ENCODE peak calls at places on chromosomes 12 and 14, in seven cellular contexts. C is stimulated activated CD8-positive, alpha-beta memory T cell treated with anti-CD3 and anti-CD28 coated beads, Interleukin-12 subunit alpha, Interleukin-12 subunit beta, amount 100 ng/mL, for 1 hour; R is G401; U is activated naive CD4-positive, alpha-beta T cell treated with anti-CD3 and anti-CD28 coated beads for 36 hours; V is naive B cell; Y is HTR-8/SVneo; X is stimulated activated naive CD8-positive, alpha-beta T cell treated with anti-CD3 and anti-CD28 coated beads, Interleukin-15, Interleukin-2, amounts not matched to agents 100 U/mL and 50 U/mL, for 24 hours. E is an unnamed sample.

GRCh38 chr12:108419949-108420348 is 80.8 kb upstream of the CMKLR1 start:
- DNase-seq in C (no peak), R (peak), U (no peak), V (no peak), Y (no peak), X (no peak), E (no peak)

GRCh38 chr12:12985817-12986408 is 14.2 kb downstream of the HEBP1 start:
- DNase-seq in C (no peak), R (peak), U (peak), V (no peak), Y (no peak), X (no peak), E (no peak)

GRCh38 chr14:65431951-65432350 is 19.4 kb downstream of the FUT8 start:
- DNase-seq in C (no peak), R (no peak), U (no peak), V (no peak), Y (no peak), X (no peak), E (no peak)

GRCh38 chr14:75254381-75254821 is 24.2 kb upstream of the FOS start:
- DNase-seq in C (no peak), R (no peak), U (no peak), V (no peak), Y (no peak), X (no peak), E (no peak)

GRCh38 chr14:89495718-89496117 is 78.7 kb upstream of the FOXN3 start:
- DNase-seq in C (no peak), R (no peak), U (no peak), V (no peak), Y (no peak), X (no peak), E (no peak)

GRCh38 chr12:124170756-124171155 is 124.1 kb upstream of the RFLNA start:
- DNase-seq in C (no peak), R (no peak), U (no peak), V (no peak), Y (no peak), X (no peak), E (no peak)

GRCh38 chr12:130053641-130054040 is 108.6 kb upstream of the FZD10 start:
- DNase-seq in C (no peak), R (peak), U (no peak), V (no peak), Y (no peak), X (no peak), E (no peak)

GRCh38 chr14:60488175-60488574 is 2.3 kb upstream of the C14orf39 start:
- DNase-seq in C (no peak), R (no peak), U (no peak), V (no peak), Y (no peak), X (no peak), E (no peak)

GRCh38 chr12:124727244-124727673 is 136.4 kb downstream of the SCARB1 start:
- DNase-seq in C (no peak), R (no peak), U (no peak), V (no peak), Y (peak), X (no peak), E (peak)

GRCh38 chr12:2739832-2740641 is 54.7 kb upstream of the FKBP4 start:
- DNase-seq in C (no peak), R (peak), U (no peak), V (no peak), Y (peak), X (no peak), E (no peak)

GRCh38 chr12:88578274-88578673 is 2.0 kb downstream of the KITLG start:
- DNase-seq in C (no peak), R (no peak), U (no peak), V (no peak), Y (no peak), X (no peak), E (no peak)

GRCh38 chr12:58576071-58576470 is 344.2 kb downstream of the LRIG3 start:
- DNase-seq in C (no peak), R (no peak), U (no peak), V (no peak), Y (no peak), X (no peak), E (no peak)

GRCh38 chr12:119589087-119589486 is 4.5 kb upstream of the TMEM233 start:
- DNase-seq in C (no peak), R (no peak), U (no peak), V (no peak), Y (no peak), X (no peak), E (no peak)

GRCh38 chr12:2290091-2290490 is 237.3 kb downstream of the CACNA1C start:
- DNase-seq in C (no peak), R (peak), U (no peak), V (no peak), Y (no peak), X (no peak), E (no peak)

GRCh38 chr12:5166976-5167375 is 123.3 kb downstream of the KCNA5 start:
- DNase-seq in C (no peak), R (peak), U (no peak), V (no peak), Y (no peak), X (no peak), E (no peak)

GRCh38 chr12:93569656-93570551 is 2.6 kb upstream of the SOCS2 start:
- DNase-seq in C (peak), R (peak), U (peak), V (peak), Y (peak), X (peak), E (peak)

GRCh38 chr14:78135450-78135891 is 34.7 kb upstream of the NRXN3 start:
- DNase-seq in C (no peak), R (no peak), U (peak), V (no peak), Y (no peak), X (no peak), E (no peak)

GRCh38 chr12:9032202-9032964 is 43.0 kb downstream of the KLRG1 start:
- DNase-seq in C (no peak), R (no peak), U (peak), V (no peak), Y (no peak), X (no peak), E (no peak)

GRCh38 chr14:50045039-50045711 is 71.2 kb downstream of the VCPKMT start:
- DNase-seq in C (peak), R (no peak), U (peak), V (peak), Y (peak), X (peak), E (peak)

GRCh38 chr14:46490150-46490769 is 161.3 kb downstream of the RPL10L start:
- DNase-seq in C (no peak), R (no peak), U (no peak), V (no peak), Y (no peak), X (no peak), E (no peak)

GRCh38 chr12:30145351-30146017 is 361.7 kb upstream of the TMTC1 start:
- DNase-seq in C (no peak), R (no peak), U (no peak), V (no peak), Y (no peak), X (no peak), E (no peak)

GRCh38 chr12:53053223-53054111 is 3.6 kb downstream of the TNS2 start:
- DNase-seq in C (peak), R (peak), U (peak), V (peak), Y (no peak), X (peak), E (no peak)

GRCh38 chr12:94575645-94576393 is 74.5 kb downstream of the TMCC3 start:
- DNase-seq in C (no peak), R (no peak), U (no peak), V (no peak), Y (no peak), X (no peak), E (no peak)

GRCh38 chr12:65609359-65609771 is 214.9 kb upstream of the HMGA2 start:
- DNase-seq in C (no peak), R (peak), U (no peak), V (no peak), Y (peak), X (no peak), E (no peak)

GRCh38 chr14:80325688-80326087 is 114.4 kb upstream of the DIO2 start:
- DNase-seq in C (no peak), R (no peak), U (no peak), V (no peak), Y (no peak), X (no peak), E (no peak)

GRCh38 chr14:71103662-71104484 is 196.6 kb downstream of the PCNX1 start:
- DNase-seq in C (peak), R (peak), U (no peak), V (peak), Y (peak), X (no peak), E (peak)

GRCh38 chr14:102584871-102585869 is 7.3 kb upstream of the RCOR1 start:
- DNase-seq in C (no peak), R (no peak), U (no peak), V (no peak), Y (no peak), X (no peak), E (peak)